ENCODE peak calls at places on chromosomes 16 and 17, in five cellular contexts. Q, Y, A, G and H are unnamed samples.

GRCh38 chr17:31226373-31226772 is 70.7 kb downstream of the OMG start:
- DNase-seq in Q (no peak), Y (no peak), A (no peak), G (no peak), H (no peak)

GRCh38 chr16:23257682-23258081 is 44.4 kb upstream of the SCNN1B start:
- DNase-seq in Q (no peak), Y (no peak), A (no peak), G (no peak), H (no peak)

GRCh38 chr16:47574091-47575054 is 113.2 kb downstream of the PHKB start:
- DNase-seq in Q (no peak), Y (no peak), A (peak), G (no peak), H (no peak)

GRCh38 chr17:35254107-35254802 is 11.4 kb downstream of the SLFN5 start:
- DNase-seq in Q (no peak), Y (no peak), A (peak), G (no peak), H (no peak)

GRCh38 chr16:86300746-86301480 is 209.4 kb upstream of the FOXF1 start:
- DNase-seq in Q (peak), Y (no peak), A (peak), G (no peak), H (no peak)

GRCh38 chr16:1823821-1824220 is 2.8 kb downstream of the HAGH start:
- DNase-seq in Q (peak), Y (no peak), A (peak), G (no peak), H (no peak)

GRCh38 chr17:41415833-41416335 is 8.5 kb downstream of the KRT37 start:
- DNase-seq in Q (no peak), Y (no peak), A (no peak), G (no peak), H (no peak)

GRCh38 chr17:44546711-44547606 is 10.3 kb upstream of the FZD2 start:
- DNase-seq in Q (no peak), Y (no peak), A (peak), G (no peak), H (no peak)

GRCh38 chr17:65088621-65089385 is 32.3 kb upstream of the GNA13 start:
- DNase-seq in Q (no peak), Y (no peak), A (peak), G (no peak), H (no peak)

GRCh38 chr16:11250786-11251524 is 5.0 kb downstream of the SOCS1 start:
- DNase-seq in Q (no peak), Y (no peak), A (no peak), G (no peak), H (no peak)

GRCh38 chr16:47592232-47592631 is 131.1 kb downstream of the PHKB start:
- DNase-seq in Q (no peak), Y (no peak), A (no peak), G (no peak), H (no peak)

GRCh38 chr17:50099003-50099402 is 3.9 kb downstream of the PDK2 start:
- DNase-seq in Q (peak), Y (no peak), A (no peak), G (no peak), H (no peak)

GRCh38 chr16:66256919-66257318 is 109.6 kb upstream of the CDH5 start:
- DNase-seq in Q (no peak), Y (no peak), A (no peak), G (no peak), H (no peak)

GRCh38 chr17:41315814-41316430 is 412 bp upstream of the KRTAP17-1 start:
- DNase-seq in Q (no peak), Y (no peak), A (no peak), G (no peak), H (no peak)

GRCh38 chr17:43999024-43999423 is 5.4 kb upstream of the NAGS start:
- DNase-seq in Q (no peak), Y (no peak), A (no peak), G (no peak), H (no peak)

GRCh38 chr16:10497132-10498088 is 83.0 kb downstream of the EMP2 start:
- DNase-seq in Q (no peak), Y (no peak), A (no peak), G (no peak), H (no peak)

GRCh38 chr17:78689029-78689428 is 93.0 kb downstream of the CYTH1 start:
- DNase-seq in Q (no peak), Y (no peak), A (no peak), G (no peak), H (no peak)

GRCh38 chr16:75460441-75460840 is 4.0 kb downstream of the TMEM170A start:
- DNase-seq in Q (no peak), Y (no peak), A (no peak), G (no peak), H (no peak)

GRCh38 chr16:56336071-56336688 is 89.2 kb downstream of the AMFR start:
- DNase-seq in Q (no peak), Y (no peak), A (no peak), G (no peak), H (no peak)

GRCh38 chr17:81192386-81193050 is 26.5 kb upstream of the AATK start:
- DNase-seq in Q (no peak), Y (no peak), A (no peak), G (no peak), H (no peak)

GRCh38 chr16:49440156-49441065 is 66.8 kb downstream of the C16orf78 start:
- DNase-seq in Q (peak), Y (no peak), A (no peak), G (no peak), H (no peak)

GRCh38 chr16:72658888-72659717 is 388.8 kb downstream of the ZFHX3 start:
- DNase-seq in Q (no peak), Y (no peak), A (no peak), G (no peak), H (no peak)

GRCh38 chr16:60744198-60744597 is 1292.0 kb downstream of the CDH8 start:
- DNase-seq in Q (no peak), Y (no peak), A (no peak), G (no peak), H (no peak)

GRCh38 chr17:49360796-49361128 is 1.3 kb downstream of the ZNF652 start:
- DNase-seq in Q (no peak), Y (no peak), A (no peak), G (no peak), H (no peak)

GRCh38 chr16:65751622-65752598 is 614.6 kb upstream of the CDH5 start:
- DNase-seq in Q (no peak), Y (no peak), A (no peak), G (no peak), H (no peak)

GRCh38 chr17:80990921-80991644 is 558 bp upstream of the CHMP6 start:
- DNase-seq in Q (no peak), Y (no peak), A (no peak), G (no peak), H (no peak)

DNA sequence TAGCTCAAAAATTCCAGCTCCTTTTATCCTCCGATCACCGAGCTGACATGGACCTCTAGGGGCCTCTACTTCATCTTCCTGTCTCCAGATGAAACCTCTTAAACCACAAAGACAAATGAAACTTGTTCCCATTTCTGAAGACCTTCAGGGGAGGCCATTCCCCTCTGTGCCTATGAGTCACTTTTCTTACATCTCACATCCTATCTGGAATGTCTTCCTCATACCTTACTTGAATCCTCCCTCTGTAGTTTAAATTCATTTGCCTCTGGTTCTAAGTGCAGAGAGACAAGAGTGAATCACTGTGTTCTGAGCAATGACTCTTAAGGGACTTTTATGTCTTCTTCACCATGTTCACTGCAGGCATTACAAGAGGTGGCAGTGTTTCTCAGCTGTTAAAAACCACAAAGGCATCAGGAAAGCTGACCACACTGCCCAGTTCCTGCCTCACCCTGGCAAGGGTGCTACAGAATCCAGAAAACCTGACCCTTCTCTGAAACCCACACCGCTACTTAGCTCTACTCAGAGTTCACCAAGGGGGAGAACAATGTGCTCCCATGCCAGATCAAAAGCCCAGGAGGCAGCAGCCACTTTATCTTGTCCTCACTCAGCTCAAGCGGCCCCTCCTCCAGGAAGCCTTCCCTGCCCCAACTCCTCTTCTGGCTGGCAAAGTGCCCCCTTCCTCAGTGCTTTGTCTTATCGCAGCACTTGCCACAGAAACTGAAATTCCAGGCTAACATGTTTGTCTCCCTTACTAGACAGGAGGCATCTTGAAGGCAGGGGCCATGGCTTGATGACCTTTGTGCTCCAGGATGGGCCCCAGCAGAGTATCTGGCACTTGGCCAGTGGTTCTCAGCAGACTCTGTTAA is 6.4 kb downstream of the CUEDC1 start:
- DNase-seq in Q (no peak), Y (no peak), A (peak), G (no peak), H (peak)
- TF ChIP-seq CTCF in Q (no peak), Y (no peak), A (no peak), G (no peak), H (no peak)

GRCh38 chr17:82862191-82862590 is 22.4 kb upstream of the ZNF750 start:
- DNase-seq in Q (no peak), Y (no peak), A (no peak), G (no peak), H (no peak)

GRCh38 chr17:82859431-82860403 is 19.9 kb upstream of the ZNF750 start:
- DNase-seq in Q (no peak), Y (peak), A (peak), G (no peak), H (peak)

GRCh38 chr17:82862758-82863645 is 23.2 kb upstream of the ZNF750 start:
- DNase-seq in Q (no peak), Y (no peak), A (no peak), G (no peak), H (no peak)

GRCh38 chr17:82860606-82861392 is 21.0 kb upstream of the ZNF750 start:
- DNase-seq in Q (no peak), Y (no peak), A (no peak), G (no peak), H (no peak)

GRCh38 chr17:82861393-82861775 is 21.6 kb upstream of the ZNF750 start:
- DNase-seq in Q (no peak), Y (no peak), A (no peak), G (no peak), H (no peak)
- TF ChIP-seq CTCF in Q (no peak), Y (no peak), A (no peak), G (no peak), H (no peak)

DNA sequence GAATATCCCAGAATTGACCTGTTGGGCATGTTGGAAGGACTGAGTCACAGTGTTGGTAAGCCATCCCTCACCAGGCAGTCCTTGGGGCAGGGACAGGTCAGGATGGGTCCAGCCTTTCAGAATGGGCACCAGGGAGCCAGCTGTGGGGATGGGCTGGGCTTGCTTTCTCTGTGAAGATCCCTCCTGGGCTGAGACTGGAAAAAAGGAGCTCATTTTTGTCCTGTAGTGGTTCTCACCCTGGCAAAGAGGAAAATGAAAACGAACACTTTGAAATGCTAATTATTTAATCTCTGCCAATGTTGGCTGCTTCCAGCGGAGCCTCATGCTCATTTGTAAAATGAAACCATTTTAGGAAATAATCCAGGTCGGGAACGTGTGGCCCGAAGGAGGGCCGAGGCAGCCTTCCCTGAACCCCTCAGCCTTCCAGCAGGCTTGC is 237.5 kb upstream of the SALL1 start:
- DNase-seq in Q (no peak), Y (no peak), A (no peak), G (no peak), H (no peak)
- TF ChIP-seq CTCF in Q (no peak), Y (no peak), A (no peak), G (no peak), H (no peak)

GRCh38 chr17:56762144-56762543 is 71.6 kb downstream of the C17orf67 start:
- DNase-seq in Q (no peak), Y (no peak), A (no peak), G (no peak), H (no peak)
- TF ChIP-seq CTCF in Q (no peak), Y (no peak), A (no peak), G (no peak), H (no peak)